ENCODE peak calls at places on chromosomes 11 and 22, in five cellular contexts. S is body of pancreas, N is occipital lobe, P is MCF 10A, R is hippocampal formation. V is an unnamed sample.
A peak's percentile ranks its signal among the peaks of the same experiment; 100 is the strongest.

GRCh38 chr11:62726156-62727006 is 876 bp downstream of the HNRNPUL2 start:
- DNase-seq in S (peak; percentile 34), R (no peak), P (no peak), N (no peak), V (no peak)

GRCh38 chr11:73597340-73597955 is 464 bp downstream of the FAM168A start:
- DNase-seq in R (no peak), S (no peak), P (no peak), N (no peak), V (peak; percentile 44)

GRCh38 chr11:130337281-130338089 is 22.8 kb upstream of the ZBTB44 start:
- DNase-seq in R (no peak), N (no peak), S (no peak), P (no peak), V (no peak)

GRCh38 chr11:60251485-60252207 is 8.7 kb upstream of the MS4A4E start:
- DNase-seq in N (no peak), R (no peak), P (peak; percentile 18), S (peak; percentile 18), V (no peak)

GRCh38 chr11:63635762-63636465 is 21.7 kb upstream of the PLAAT3 start:
- DNase-seq in P (peak; percentile 66), N (peak; percentile 29), R (peak; percentile 56), S (peak; percentile 60), V (no peak)

GRCh38 chr22:18023509-18024275 is 669 bp downstream of the MICAL3 start:
- DNase-seq in P (peak; percentile 86), R (peak; percentile 70), S (peak; percentile 81), N (peak; percentile 65), V (peak; percentile 85)

GRCh38 chr22:46803031-46803880 is 40.8 kb downstream of the TBC1D22A start:
- DNase-seq in R (no peak), N (no peak), S (peak; percentile 59), P (peak; percentile 49), V (no peak)

GRCh38 chr11:46250071-46251052 is 27.1 kb upstream of the CREB3L1 start:
- DNase-seq in P (no peak), N (no peak), R (no peak), S (no peak), V (no peak)

GRCh38 chr22:41976070-41976901 is 7.0 kb downstream of the SEPTIN3 start:
- DNase-seq in P (no peak), N (peak; percentile 71), R (peak; percentile 57), S (peak; percentile 37), V (peak; percentile 38)

GRCh38 chr11:68040121-68040956 is 1.5 kb downstream of the TCIRG1 start:
- DNase-seq in S (peak; percentile 67), R (no peak), P (no peak), N (no peak), V (no peak)

GRCh38 chr11:43567396-43567975 is 113.1 kb upstream of the HSD17B12 start:
- DNase-seq in P (peak; percentile 70), S (no peak), N (no peak), R (no peak), V (peak; percentile 30)

GRCh38 chr11:47248664-47249377 is at the start of gene ACP2:
- DNase-seq in P (peak; percentile 85), N (peak; percentile 87), R (peak; percentile 85), S (peak; percentile 89), V (peak; percentile 82)

GRCh38 chr11:8833568-8834275 is 77.3 kb upstream of the AKIP1 start:
- DNase-seq in N (no peak), R (no peak), S (no peak), P (peak; percentile 52), V (no peak)

GRCh38 chr11:69511358-69512015 is 30.0 kb downstream of the LINC01488 start:
- DNase-seq in R (no peak), S (no peak), P (peak; percentile 67), N (no peak), V (no peak)

GRCh38 chr11:8138526-8138925 is 30.3 kb downstream of the RIC3 start:
- DNase-seq in R (no peak), N (no peak), S (no peak), P (peak; percentile 53), V (no peak)

GRCh38 chr11:14636119-14636518 is 7.5 kb upstream of the PDE3B start:
- DNase-seq in R (no peak), P (no peak), N (no peak), S (no peak), V (no peak)

GRCh38 chr11:26399336-26399735 is 67.4 kb downstream of the ANO3 start:
- DNase-seq in N (no peak), R (no peak), P (no peak), S (no peak), V (no peak)

GRCh38 chr11:113505046-113505445 is 29.8 kb upstream of the DRD2 start:
- DNase-seq in R (no peak), S (no peak), P (no peak), N (no peak), V (no peak)

GRCh38 chr22:49975543-49976389 is 15.2 kb downstream of the PIM3 start:
- DNase-seq in P (no peak), N (no peak), R (no peak), S (peak; percentile 10), V (no peak)

GRCh38 chr11:504053-504993 is 2.7 kb downstream of the RNH1 start:
- DNase-seq in P (peak; percentile 73), R (no peak), S (peak; percentile 15), N (no peak), V (peak; percentile 64)

GRCh38 chr22:17159504-17159951 is 451 bp upstream of the HDHD5 start:
- DNase-seq in N (peak; percentile 64), S (peak; percentile 46), R (peak; percentile 62), P (peak; percentile 62), V (no peak)

GRCh38 chr22:23058063-23058462 is 12.3 kb upstream of the GNAZ start:
- DNase-seq in R (no peak), S (no peak), P (no peak), N (no peak), V (no peak)

GRCh38 chr22:22159384-22159783 is 85.2 kb upstream of the VPREB1 start:
- DNase-seq in R (no peak), N (no peak), P (no peak), S (no peak), V (no peak)

GRCh38 chr22:29216873-29217666 is 11.4 kb downstream of the EMID1 start:
- DNase-seq in S (peak; percentile 73), P (peak; percentile 62), R (peak; percentile 54), N (no peak), V (no peak)

GRCh38 chr22:37411655-37412054 is 15.6 kb downstream of the ELFN2 start:
- DNase-seq in S (no peak), R (no peak), P (no peak), N (no peak), V (no peak)